ENCODE peak calls at places on chromosomes 4 and X, in ten cellular contexts. One of them, this sample, is unnamed.
A peak's percentile ranks its signal among the peaks of the same experiment; 100 is the strongest.

GRCh38 chr4:16055454-16055853 is 28.4 kb downstream of the PROM1 start:
- DNase-seq in adrenal gland: no peak
- DNase-seq in AG08396: no peak
- DNase-seq in epithelial cell of prostate: no peak
- DNase-seq in NCI-H1092: no peak
- DNase-seq in EH: no peak
- DNase-seq in stimulated activated CD8-positive, alpha-beta memory T cell treated with anti-CD3 and anti-CD28 coated beads, Interleukin-15, amount 100 ng/mL, for 4 hours: no peak
- DNase-seq in iPS-NIHi11: no peak
- DNase-seq in kidney tubule cell: no peak
- DNase-seq in HuH-7: no peak
- DNase-seq in this sample: no peak

GRCh38 chr4:172740434-172740833 is 428.2 kb upstream of the GALNT7 start:
- DNase-seq in HuH-7: no peak
- DNase-seq in NCI-H1092: no peak
- DNase-seq in EH: no peak
- DNase-seq in iPS-NIHi11: no peak
- DNase-seq in epithelial cell of prostate: no peak
- DNase-seq in stimulated activated CD8-positive, alpha-beta memory T cell treated with anti-CD3 and anti-CD28 coated beads, Interleukin-15, amount 100 ng/mL, for 4 hours: no peak
- DNase-seq in kidney tubule cell: peak; percentile 2
- DNase-seq in adrenal gland: no peak
- DNase-seq in AG08396: no peak
- DNase-seq in this sample: no peak

GRCh38 chrX:10049246-10049645 is 82.1 kb downstream of the CLDN34 start:
- DNase-seq in AG08396: no peak
- DNase-seq in adrenal gland: no peak
- DNase-seq in kidney tubule cell: no peak
- DNase-seq in NCI-H1092: no peak
- DNase-seq in epithelial cell of prostate: no peak
- DNase-seq in stimulated activated CD8-positive, alpha-beta memory T cell treated with anti-CD3 and anti-CD28 coated beads, Interleukin-15, amount 100 ng/mL, for 4 hours: no peak
- DNase-seq in iPS-NIHi11: no peak
- DNase-seq in EH: peak; percentile 56
- DNase-seq in HuH-7: no peak
- DNase-seq in this sample: no peak

GRCh38 chr4:89259435-89260028 is 48.1 kb downstream of the GPRIN3 start:
- DNase-seq in NCI-H1092: no peak
- DNase-seq in AG08396: no peak
- DNase-seq in EH: no peak
- DNase-seq in HuH-7: no peak
- DNase-seq in stimulated activated CD8-positive, alpha-beta memory T cell treated with anti-CD3 and anti-CD28 coated beads, Interleukin-15, amount 100 ng/mL, for 4 hours: no peak
- DNase-seq in epithelial cell of prostate: no peak
- DNase-seq in kidney tubule cell: no peak
- DNase-seq in iPS-NIHi11: no peak
- DNase-seq in adrenal gland: no peak
- DNase-seq in this sample: no peak

GRCh38 chr4:145103496-145103895 is 5.4 kb downstream of the ABCE1 start:
- DNase-seq in adrenal gland: no peak
- DNase-seq in EH: no peak
- DNase-seq in HuH-7: no peak
- DNase-seq in AG08396: no peak
- DNase-seq in epithelial cell of prostate: no peak
- DNase-seq in iPS-NIHi11: no peak
- DNase-seq in stimulated activated CD8-positive, alpha-beta memory T cell treated with anti-CD3 and anti-CD28 coated beads, Interleukin-15, amount 100 ng/mL, for 4 hours: no peak
- DNase-seq in kidney tubule cell: no peak
- DNase-seq in NCI-H1092: no peak
- DNase-seq in this sample: no peak

GRCh38 chrX:40169193-40170086 is 71.7 kb upstream of the BCOR start:
- DNase-seq in iPS-NIHi11: no peak
- DNase-seq in kidney tubule cell: peak; percentile 87
- DNase-seq in epithelial cell of prostate: no peak
- DNase-seq in HuH-7: peak; percentile 82
- DNase-seq in AG08396: peak; percentile 25
- DNase-seq in EH: peak; percentile 75
- DNase-seq in stimulated activated CD8-positive, alpha-beta memory T cell treated with anti-CD3 and anti-CD28 coated beads, Interleukin-15, amount 100 ng/mL, for 4 hours: no peak
- DNase-seq in adrenal gland: peak; percentile 84
- DNase-seq in NCI-H1092: peak; percentile 83
- DNase-seq in this sample: no peak

GRCh38 chrX:53939127-53939526 is 105.1 kb downstream of the PHF8 start:
- DNase-seq in EH: no peak
- DNase-seq in iPS-NIHi11: no peak
- DNase-seq in adrenal gland: no peak
- DNase-seq in kidney tubule cell: no peak
- DNase-seq in epithelial cell of prostate: no peak
- DNase-seq in NCI-H1092: no peak
- DNase-seq in AG08396: no peak
- DNase-seq in stimulated activated CD8-positive, alpha-beta memory T cell treated with anti-CD3 and anti-CD28 coated beads, Interleukin-15, amount 100 ng/mL, for 4 hours: no peak
- DNase-seq in HuH-7: no peak
- DNase-seq in this sample: no peak

GRCh38 chr4:37825943-37826281 is 574 bp upstream of the PGM2 start:
- DNase-seq in kidney tubule cell: no peak
- DNase-seq in EH: peak; percentile 15
- DNase-seq in AG08396: no peak
- DNase-seq in epithelial cell of prostate: no peak
- DNase-seq in iPS-NIHi11: no peak
- DNase-seq in HuH-7: peak; percentile 41
- DNase-seq in adrenal gland: peak; percentile 10
- DNase-seq in stimulated activated CD8-positive, alpha-beta memory T cell treated with anti-CD3 and anti-CD28 coated beads, Interleukin-15, amount 100 ng/mL, for 4 hours: no peak
- DNase-seq in NCI-H1092: no peak
- DNase-seq in this sample: no peak

This sample was measured in cortex of kidney.